ENCODE peak calls at places on chromosome 6, in six cellular contexts. W is neuronal stem cell, Z is mesendoderm, O is mesenchymal stem cell, J is IMR-90, R is H1. K is an unnamed sample.

GRCh38 chr6:22247916-22248482 is 48.8 kb downstream of the PRL start:
- DNase-seq in W (no peak), Z (no peak), O (no peak), J (no peak), R (no peak), K (no peak)

GRCh38 chr6:154930490-154930889 is 64.6 kb upstream of the TIAM2 start:
- DNase-seq in W (no peak), Z (peak), O (no peak), J (no peak), R (no peak), K (no peak)

GRCh38 chr6:156866181-156866862 is 89.1 kb downstream of the ARID1B start:
- DNase-seq in W (no peak), Z (peak), O (peak), J (peak), R (no peak), K (no peak)

GRCh38 chr6:147554281-147554680 is 45.8 kb downstream of the SAMD5 start:
- DNase-seq in W (no peak), Z (no peak), O (no peak), J (no peak), R (no peak), K (no peak)

GRCh38 chr6:15089569-15090144 is 156.2 kb upstream of the JARID2 start:
- DNase-seq in W (no peak), Z (no peak), O (no peak), J (no peak), R (no peak), K (no peak)

GRCh38 chr6:25248100-25248499 is 31.1 kb upstream of the CARMIL1 start:
- DNase-seq in W (no peak), Z (no peak), O (no peak), J (peak), R (no peak), K (no peak)

GRCh38 chr6:157383471-157383870 is 2.5 kb downstream of the ZDHHC14 start:
- DNase-seq in W (no peak), Z (no peak), O (no peak), J (no peak), R (no peak), K (no peak)

GRCh38 chr6:72522735-72523141 is 99.1 kb upstream of the KCNQ5 start:
- DNase-seq in W (no peak), Z (peak), O (no peak), J (no peak), R (peak), K (peak)

GRCh38 chr6:52802806-52803205 is 810 bp downstream of the GSTA1 start:
- DNase-seq in W (no peak), Z (no peak), O (no peak), J (no peak), R (no peak), K (no peak)

GRCh38 chr6:166402582-166403277 is 20.0 kb upstream of the MPC1 start:
- DNase-seq in W (no peak), Z (peak), O (peak), J (peak), R (no peak), K (peak)

GRCh38 chr6:100459291-100459690 is 5.4 kb downstream of the SIM1 start:
- DNase-seq in W (no peak), Z (no peak), O (no peak), J (no peak), R (no peak), K (no peak)

GRCh38 chr6:157099912-157100593 is 223.3 kb downstream of the TMEM242 start:
- DNase-seq in W (no peak), Z (no peak), O (no peak), J (no peak), R (no peak), K (no peak)

DNA sequence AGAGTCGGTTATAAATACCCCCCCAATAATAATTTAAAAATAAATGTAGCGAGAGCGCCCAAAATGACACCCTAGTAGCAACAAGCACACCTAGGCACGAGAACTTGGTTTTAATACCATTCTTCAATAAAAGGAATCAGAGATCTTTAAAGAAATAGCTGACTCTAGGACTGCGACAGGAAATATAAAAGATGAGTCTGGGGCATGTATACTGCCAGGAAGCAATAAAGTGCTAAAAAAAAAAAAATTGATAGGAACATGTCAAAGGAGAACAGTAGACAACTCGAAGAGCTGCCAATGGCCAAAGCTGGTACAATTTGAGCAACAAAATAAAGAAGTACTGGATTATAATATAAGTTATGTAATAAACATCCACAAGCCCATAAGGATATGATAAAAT is 2.2 kb downstream of the PNISR start:
- DNase-seq in W (no peak), Z (no peak), O (no peak), J (no peak), R (no peak), K (no peak)
- H3K4ac ChIP-seq in W (no peak), Z (no peak), O (no peak), J (no peak), R (no peak), K (no peak)

DNA sequence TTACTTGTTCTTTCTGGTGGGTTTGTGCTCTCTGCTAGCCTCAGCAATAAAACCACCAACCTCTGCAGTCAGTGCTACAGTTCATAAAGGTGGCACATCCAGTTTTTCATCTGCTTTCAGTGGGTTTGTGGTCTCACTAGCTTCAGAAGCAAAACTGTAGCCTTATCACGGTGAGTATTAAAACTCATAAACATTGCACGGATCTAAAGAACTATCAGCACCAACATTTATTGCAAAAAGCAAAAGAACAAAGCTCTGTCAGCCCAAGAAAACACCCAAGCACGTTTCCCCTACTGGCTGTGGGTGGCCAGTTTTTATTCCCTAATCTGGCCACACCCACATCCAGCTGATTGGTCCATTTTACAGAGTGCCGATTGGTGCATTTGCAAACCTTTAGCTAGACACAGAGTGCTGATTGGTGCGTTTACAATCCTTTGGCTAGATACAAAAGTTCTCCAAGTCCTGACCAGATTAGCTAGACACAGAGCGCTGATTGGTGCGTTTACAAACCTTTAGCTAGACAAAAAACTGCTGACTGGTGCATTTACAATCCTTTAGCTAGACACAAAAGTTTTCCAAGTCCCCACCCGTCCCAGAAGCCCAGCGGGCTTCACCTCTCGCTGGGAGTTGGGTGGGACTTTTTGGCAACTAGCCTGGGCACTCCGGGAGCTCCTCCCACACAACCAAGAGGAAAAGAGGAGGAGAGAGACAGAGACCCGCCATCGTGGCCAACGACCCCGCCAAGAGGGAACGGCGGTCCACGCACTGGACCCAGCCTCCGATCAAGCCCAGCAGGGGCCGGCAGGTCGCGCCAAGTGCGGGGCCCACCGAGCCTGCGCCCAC is 3.3 kb upstream of the TMEM14C start:
- DNase-seq in W (no peak), Z (no peak), O (no peak), J (no peak), R (no peak), K (no peak)
- H3K4me2 ChIP-seq in W (no peak), Z (no peak), O (no peak), J (peak), R (no peak), K (no peak)

GRCh38 chr6:113082691-113083090 is 735.6 kb downstream of the RFPL4B start:
- DNase-seq in W (no peak), Z (peak), O (no peak), J (peak), R (no peak), K (no peak)
- H3K23ac ChIP-seq in W (no peak), Z (no peak), O (no peak), J (no peak), R (no peak), K (no peak)

GRCh38 chr6:149541139-149541538 is 4.7 kb downstream of the PPIL4 start:
- DNase-seq in W (no peak), Z (no peak), O (no peak), J (no peak), R (no peak), K (no peak)

GRCh38 chr6:149545258-149545753 is 537 bp downstream of the PPIL4 start:
- DNase-seq in W (peak), Z (peak), O (peak), J (peak), R (no peak), K (peak)

GRCh38 chr6:149544646-149545257 is 1.1 kb downstream of the PPIL4 start:
- DNase-seq in W (no peak), Z (no peak), O (no peak), J (no peak), R (no peak), K (no peak)

GRCh38 chr6:149545754-149546471 is at the start of gene PPIL4:
- DNase-seq in W (peak), Z (peak), O (peak), J (peak), R (peak), K (peak)
- H3K4ac ChIP-seq in W (no peak), Z (peak), O (peak), J (peak), R (peak), K (peak)

GRCh38 chr6:122323361-122323760 is 76.1 kb upstream of the HSF2 start:
- DNase-seq in W (no peak), Z (no peak), O (no peak), J (no peak), R (no peak), K (no peak)
- H3K4me2 ChIP-seq in W (no peak), Z (no peak), O (no peak), J (peak), R (no peak), K (no peak)

GRCh38 chr6:140045116-140045515 is 670.7 kb upstream of the CITED2 start:
- DNase-seq in W (no peak), Z (no peak), O (no peak), J (no peak), R (no peak), K (no peak)
- H3K23ac ChIP-seq in W (no peak), Z (no peak), O (no peak), J (peak), R (no peak), K (no peak)

DNA sequence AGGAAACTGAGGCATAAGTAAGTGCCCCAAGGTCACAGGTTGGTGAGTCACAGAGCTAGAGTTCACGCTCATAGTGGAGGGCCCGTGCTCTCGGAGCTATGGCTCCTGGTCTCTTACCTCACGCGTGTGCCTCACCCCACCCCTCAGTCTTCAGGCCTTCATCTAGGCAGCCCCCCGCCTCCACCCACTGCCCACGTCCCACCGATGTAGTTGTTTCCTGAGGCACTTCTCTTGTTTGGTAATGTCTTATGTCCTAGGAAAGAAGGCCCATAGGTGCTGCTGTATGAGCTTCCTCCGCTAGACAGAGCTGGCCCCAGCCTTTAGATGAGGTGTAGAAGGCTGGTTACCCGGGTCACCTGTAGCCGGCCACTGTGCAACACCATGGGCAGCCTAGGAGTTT is 5.1 kb downstream of the RIPK1 start:
- DNase-seq in W (no peak), Z (no peak), O (no peak), J (no peak), R (no peak), K (no peak)
- H3K4ac ChIP-seq in W (no peak), Z (no peak), O (no peak), J (no peak), R (no peak), K (no peak)

K was measured in H9.